ENCODE peak calls at places on chromosomes 3 and 15, in four cellular contexts. I, L, O and H are unnamed samples.

GRCh38 chr3:148723591-148723990 is 25.9 kb downstream of the AGTR1 start:
- DNase-seq in I (no peak), L (no peak), O (peak), H (peak)

GRCh38 chr3:128270559-128271492 is 117.5 kb downstream of the EEFSEC start:
- DNase-seq in I (no peak), L (no peak), O (no peak), H (no peak)

GRCh38 chr3:136639069-136639468 is 113.1 kb downstream of the STAG1 start:
- DNase-seq in I (no peak), L (no peak), O (no peak), H (no peak)

GRCh38 chr3:194265505-194265892 is 85.6 kb downstream of the CPN2 start:
- DNase-seq in I (peak), L (no peak), O (peak), H (peak)

GRCh38 chr3:127735767-127736693 is 63.3 kb downstream of the ABTB1 start:
- DNase-seq in I (peak), L (no peak), O (peak), H (peak)

GRCh38 chr3:9175421-9175820 is 74.0 kb downstream of the SRGAP3 start:
- DNase-seq in I (no peak), L (no peak), O (peak), H (peak)

GRCh38 chr15:35933531-35933930 is 387.6 kb upstream of the DPH6 start:
- DNase-seq in I (no peak), L (no peak), O (no peak), H (no peak)

GRCh38 chr3:30660128-30660525 is 53.7 kb downstream of the TGFBR2 start:
- DNase-seq in I (no peak), L (no peak), O (no peak), H (no peak)

GRCh38 chr3:13015286-13016082 is 57.7 kb downstream of the IQSEC1 start:
- DNase-seq in I (peak), L (no peak), O (no peak), H (no peak)

GRCh38 chr15:58269455-58270414 is 131.6 kb downstream of the AQP9 start:
- DNase-seq in I (peak), L (peak), O (peak), H (peak)

GRCh38 chr3:176939022-176939817 is 258.1 kb downstream of the TBL1XR1 start:
- DNase-seq in I (peak), L (peak), O (peak), H (peak)

GRCh38 chr3:48219543-48219942 is 3.8 kb upstream of the CAMP start:
- DNase-seq in I (no peak), L (no peak), O (no peak), H (no peak)

GRCh38 chr3:121723485-121723884 is 26.1 kb downstream of the GOLGB1 start:
- DNase-seq in I (no peak), L (no peak), O (no peak), H (no peak)

GRCh38 chr15:65305776-65306175 is 1.3 kb downstream of the RNU5B-1 start:
- DNase-seq in I (no peak), L (no peak), O (no peak), H (no peak)

GRCh38 chr3:132643366-132643765 is 16.2 kb downstream of the ACAD11 start:
- DNase-seq in I (no peak), L (no peak), O (no peak), H (no peak)

GRCh38 chr3:140103166-140103565 is 168.2 kb downstream of the CLSTN2 start:
- DNase-seq in I (no peak), L (no peak), O (no peak), H (no peak)

GRCh38 chr3:111676177-111677021 is 81.3 kb upstream of the ZBED2 start:
- DNase-seq in I (peak), L (peak), O (no peak), H (no peak)

GRCh38 chr3:48285675-48286074 is 44.8 kb downstream of the ZNF589 start:
- DNase-seq in I (no peak), L (no peak), O (no peak), H (no peak)

GRCh38 chr3:134311265-134311664 is 60.6 kb upstream of the RYK start:
- DNase-seq in I (no peak), L (no peak), O (peak), H (peak)

GRCh38 chr3:128681277-128681829 is 30.7 kb upstream of the RPN1 start:
- DNase-seq in I (peak), L (peak), O (no peak), H (no peak)

GRCh38 chr3:159823763-159824162 is 164.9 kb upstream of the IL12A start:
- DNase-seq in I (no peak), L (no peak), O (no peak), H (no peak)

GRCh38 chr3:115512565-115513410 is 110.5 kb upstream of the GAP43 start:
- DNase-seq in I (peak), L (no peak), O (peak), H (peak)

GRCh38 chr15:50996641-50997040 is 88.2 kb downstream of the AP4E1 start:
- DNase-seq in I (no peak), L (no peak), O (peak), H (peak)

GRCh38 chr15:59299919-59300617 is 72.6 kb downstream of the MYO1E start:
- DNase-seq in I (no peak), L (peak), O (peak), H (peak)

GRCh38 chr3:184672335-184672734 is 39.5 kb downstream of the MAGEF1 start:
- DNase-seq in I (no peak), L (no peak), O (no peak), H (no peak)

GRCh38 chr3:107432646-107433045 is 55.4 kb downstream of the CCDC54 start:
- DNase-seq in I (peak), L (no peak), O (no peak), H (no peak)